ENCODE peak calls at places on chromosomes 12 and 14, in five cellular contexts. D is GM12892, J is HCT116, S is GM12878, Q is endothelial cell of umbilical vein. K is an unnamed sample.

GRCh38 chr12:102965281-102966155 is 8.0 kb downstream of the ASCL1 start:
- DNase-seq in S (no peak), D (no peak), J (no peak), Q (no peak), K (no peak)

GRCh38 chr12:2335109-2335508 is 282.3 kb downstream of the CACNA1C start:
- DNase-seq in Q (peak), D (no peak), S (no peak), J (no peak), K (no peak)

GRCh38 chr14:29865299-29865698 is 62.3 kb downstream of the PRKD1 start:
- DNase-seq in J (no peak), S (no peak), Q (no peak), D (no peak), K (no peak)

GRCh38 chr14:99779751-99780150 is 13.5 kb upstream of the EML1 start:
- DNase-seq in S (no peak), D (no peak), J (no peak), Q (no peak), K (no peak)

GRCh38 chr14:26466862-26467261 is 131.0 kb downstream of the NOVA1 start:
- DNase-seq in S (no peak), J (no peak), Q (no peak), D (no peak), K (no peak)

GRCh38 chr12:30830751-30831150 is 76.0 kb upstream of the CAPRIN2 start:
- DNase-seq in J (no peak), Q (no peak), S (no peak), D (no peak), K (no peak)

GRCh38 chr14:77131206-77131605 is 10.4 kb downstream of the ZDHHC22 start:
- DNase-seq in Q (no peak), D (no peak), J (no peak), S (no peak), K (no peak)

GRCh38 chr12:109418848-109419474 is 58.1 kb downstream of the KCTD10 start:
- DNase-seq in S (no peak), Q (no peak), D (no peak), J (no peak), K (no peak)

GRCh38 chr12:66803972-66804371 is 125.1 kb upstream of the GRIP1 start:
- DNase-seq in J (no peak), D (no peak), Q (no peak), S (no peak), K (no peak)

GRCh38 chr14:90693413-90693812 is 122.8 kb downstream of the TTC7B start:
- DNase-seq in Q (no peak), J (no peak), S (no peak), D (no peak), K (no peak)

GRCh38 chr12:1918081-1918874 is at the start of gene CACNA2D4:
- DNase-seq in J (no peak), Q (no peak), D (no peak), S (no peak), K (no peak)

GRCh38 chr14:28375295-28375694 is 391.3 kb upstream of the FOXG1 start:
- DNase-seq in Q (peak), J (no peak), D (no peak), S (no peak), K (no peak)

GRCh38 chr14:100729982-100730381 is 3.3 kb downstream of the DLK1 start:
- DNase-seq in S (no peak), Q (no peak), D (no peak), J (no peak), K (no peak)

GRCh38 chr14:103372552-103373304 is 12.5 kb upstream of the MARK3 start:
- DNase-seq in S (no peak), Q (peak), D (no peak), J (peak), K (no peak)

GRCh38 chr12:1531160-1531653 is 63.2 kb downstream of the FBXL14 start:
- DNase-seq in D (no peak), J (no peak), S (no peak), Q (no peak), K (no peak)

GRCh38 chr14:90720336-90720735 is 95.9 kb downstream of the TTC7B start:
- DNase-seq in Q (no peak), J (no peak), D (no peak), S (no peak), K (no peak)

GRCh38 chr14:95274283-95274682 is 45.4 kb downstream of the CLMN start:
- DNase-seq in Q (no peak), S (no peak), D (no peak), J (no peak), K (peak)

GRCh38 chr12:50753232-50753769 is 10.6 kb upstream of the ATF1 start:
- DNase-seq in S (no peak), D (no peak), Q (no peak), J (no peak), K (no peak)

GRCh38 chr14:68775614-68776126 is 17.2 kb downstream of the ZFP36L1 start:
- DNase-seq in S (no peak), Q (no peak), D (no peak), J (no peak), K (no peak)

GRCh38 chr14:88251650-88252049 is 71.4 kb downstream of the KCNK10 start:
- DNase-seq in Q (no peak), J (no peak), S (no peak), D (no peak), K (no peak)

GRCh38 chr14:103016594-103016993 is 40.8 kb downstream of the CDC42BPB start:
- DNase-seq in S (no peak), Q (no peak), J (no peak), D (no peak), K (no peak)

GRCh38 chr12:22229652-22230279 is 104.7 kb downstream of the ST8SIA1 start:
- DNase-seq in Q (no peak), D (no peak), J (no peak), S (no peak), K (no peak)

DNA sequence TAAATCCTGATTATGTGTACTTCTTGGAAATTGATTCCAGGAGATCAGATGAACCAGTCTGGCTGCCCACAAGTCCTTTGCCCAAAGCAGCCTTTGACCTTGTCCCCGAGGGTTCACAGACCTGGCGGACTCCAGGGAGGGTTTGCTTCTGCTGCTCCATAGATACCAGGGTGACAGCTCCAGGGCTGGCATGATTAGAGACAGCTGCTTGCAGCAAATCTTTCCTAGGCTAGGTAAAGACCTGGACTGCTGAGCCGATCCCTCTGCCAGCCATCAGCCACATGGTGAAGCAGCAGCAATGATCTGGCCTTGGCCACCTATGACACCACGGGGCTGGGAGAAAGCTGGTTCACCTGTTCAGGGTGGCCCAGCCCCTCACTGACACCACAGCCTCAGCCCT is 10.1 kb upstream of the TBX5 start:
- DNase-seq in D (no peak), S (no peak), Q (no peak), J (no peak), K (no peak)
- TF ChIP-seq POLR2AphosphoS5 in D (no peak), S (no peak), Q (no peak), J (no peak), K (no peak)

DNA sequence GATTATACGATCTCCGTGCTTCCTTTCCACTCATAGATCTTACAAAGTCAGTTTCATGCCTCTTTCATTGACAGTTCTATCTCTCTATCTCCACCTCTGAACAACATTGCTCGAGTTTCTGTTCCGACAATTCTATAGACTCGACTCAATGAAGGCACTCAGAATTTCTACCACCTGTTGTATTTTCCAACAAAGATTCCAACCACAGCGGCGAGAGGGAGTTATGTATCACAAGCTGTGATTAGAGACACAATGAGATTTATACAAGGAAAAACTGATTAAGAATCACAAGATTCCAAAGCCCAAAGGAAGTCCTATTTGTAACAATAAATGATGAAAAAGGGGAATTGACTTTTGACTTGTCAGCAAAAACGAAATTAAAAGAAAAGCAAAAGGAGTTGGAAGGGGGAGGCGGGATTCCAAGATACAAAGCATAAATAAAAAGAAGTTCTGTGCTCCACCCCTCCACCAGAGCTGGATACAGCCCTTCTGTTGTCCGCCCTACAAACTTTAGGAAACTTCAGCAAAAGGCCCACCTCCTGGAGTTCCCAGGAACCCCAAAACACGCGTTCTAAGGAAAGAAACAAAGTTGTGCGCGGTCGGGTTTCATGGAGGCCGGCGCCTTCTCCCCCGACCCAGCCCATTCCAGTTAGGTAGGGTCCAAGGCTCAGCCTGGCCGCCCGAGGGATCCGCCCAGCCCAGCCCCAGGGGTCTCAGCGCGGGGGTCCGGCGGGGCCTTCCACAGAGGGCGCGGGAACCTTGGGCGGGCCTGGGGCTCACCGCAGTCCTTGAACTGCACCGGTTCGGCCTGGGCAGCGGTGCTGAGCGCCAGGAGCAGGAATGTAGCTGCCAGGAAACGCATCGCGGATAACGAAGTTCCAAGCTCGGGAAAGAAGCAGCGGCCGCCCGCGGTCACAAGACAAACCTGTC is at the start of gene NPC2:
- DNase-seq in D (no peak), S (no peak), Q (peak), J (no peak), K (no peak)
- TF ChIP-seq POLR2A in D (no peak), S (no peak), Q (peak), J (no peak), K (peak)

GRCh38 chr14:31263485-31264133 is 56.0 kb upstream of the HECTD1 start:
- DNase-seq in S (no peak), J (peak), Q (peak), D (no peak), K (peak)

GRCh38 chr14:31265701-31266398 is 58.3 kb upstream of the HECTD1 start:
- DNase-seq in D (no peak), J (no peak), S (no peak), Q (no peak), K (no peak)

GRCh38 chr14:31258427-31259039 is 50.9 kb upstream of the HECTD1 start:
- DNase-seq in S (no peak), Q (no peak), D (no peak), J (no peak), K (no peak)

GRCh38 chr14:31261523-31261858 is 53.9 kb upstream of the HECTD1 start:
- DNase-seq in S (no peak), J (no peak), D (no peak), Q (no peak), K (no peak)

DNA sequence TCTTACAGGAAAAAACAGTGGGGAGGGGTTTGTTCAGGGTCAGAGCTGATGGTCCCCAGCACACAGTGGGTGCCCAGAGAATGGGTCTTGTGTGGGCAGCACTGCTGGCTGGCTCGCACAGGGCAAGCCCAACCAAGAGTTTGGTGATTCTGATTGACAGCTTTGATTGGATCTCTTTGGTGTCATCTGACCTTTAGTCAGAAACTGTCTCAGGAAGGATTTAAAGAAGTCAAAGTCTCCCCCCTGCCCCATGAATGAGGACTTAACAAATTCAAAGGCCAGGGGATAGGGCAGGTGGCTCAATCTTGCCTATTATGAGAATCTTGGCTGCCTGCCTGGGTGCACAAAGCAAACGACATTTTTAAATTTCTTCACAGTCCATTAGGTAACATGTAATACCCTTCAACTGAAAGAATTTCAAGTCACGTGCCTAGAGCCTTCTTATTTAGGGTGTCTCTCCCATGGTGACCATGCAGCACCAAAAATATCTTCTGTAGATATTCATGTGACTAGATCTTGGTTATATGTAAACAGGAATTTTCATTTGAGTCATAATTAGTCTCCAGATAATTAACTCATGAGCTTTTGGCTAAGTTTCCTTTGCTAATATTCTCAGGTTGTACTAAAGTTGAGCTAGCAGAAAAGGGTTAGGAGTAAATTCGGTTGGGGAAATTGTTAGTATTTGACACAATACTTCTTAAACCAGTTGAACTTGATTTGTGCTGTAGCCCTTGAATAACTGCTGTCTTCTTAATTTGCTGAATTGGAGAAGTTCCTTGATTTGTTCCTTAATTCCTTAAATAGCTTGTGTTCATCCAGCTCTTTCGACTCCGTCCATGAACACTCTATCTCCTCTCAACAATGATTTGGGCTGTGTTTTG is 54.5 kb upstream of the HECTD1 start:
- DNase-seq in S (peak), D (no peak), Q (no peak), J (no peak), K (no peak)
- TF ChIP-seq POLR2AphosphoS5 in S (no peak), D (no peak), Q (no peak), J (no peak), K (no peak)

DNA sequence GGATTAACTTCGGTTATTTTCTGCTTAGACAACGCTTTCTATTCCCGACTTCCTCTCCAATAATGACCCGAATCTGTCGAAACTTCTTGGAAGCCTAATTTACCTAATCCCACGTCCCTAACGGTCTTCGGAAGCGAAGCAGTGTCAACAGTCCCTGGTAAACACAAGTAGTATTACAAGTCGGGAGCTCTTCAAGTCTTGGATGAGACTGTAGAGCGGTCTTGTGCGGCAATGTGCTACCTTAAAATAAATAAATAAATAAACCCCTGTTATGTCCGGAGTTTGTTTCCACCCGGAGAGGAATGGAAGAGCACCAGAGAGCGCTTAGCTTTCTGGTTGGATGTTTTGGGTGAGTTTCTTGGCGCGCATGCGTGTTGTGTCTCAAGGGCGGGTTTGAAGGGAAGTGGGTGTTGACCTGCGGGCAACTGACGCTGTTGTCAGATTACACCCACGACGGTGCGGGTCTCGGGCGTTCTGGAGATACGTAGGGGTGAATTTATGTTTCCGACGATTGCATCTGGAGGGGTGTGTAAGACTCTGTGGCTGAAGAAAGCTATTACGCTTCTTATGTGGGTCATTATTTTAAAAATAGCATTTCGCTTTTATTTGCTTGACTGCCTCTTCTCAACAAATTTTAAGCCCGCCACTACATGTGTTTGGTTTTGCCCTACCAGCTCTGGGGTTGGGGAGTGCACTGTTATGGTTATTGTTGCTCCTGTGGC is at the start of the genes KIAA0586 and TIMM9:
- DNase-seq in S (peak), D (peak), Q (peak), J (peak), K (peak)
- TF ChIP-seq POLR2A in S (peak), D (peak), Q (peak), J (peak), K (peak)